ENCODE peak calls at places on chromosome 21, in four cellular contexts. I, G, M and T are unnamed samples.

GRCh38 chr21:32597205-32597604 is 11.9 kb upstream of the TCP10L start:
- DNase-seq in I (peak; percentile 86), G (peak; percentile 69), M (peak; percentile 12), T (peak; percentile 94)

GRCh38 chr21:32768530-32768929 is 3.0 kb downstream of the PAXBP1 start:
- DNase-seq in I (no peak), G (no peak), M (no peak), T (no peak)

GRCh38 chr21:29669416-29669815 is 270.4 kb downstream of the GRIK1 start:
- DNase-seq in I (no peak), G (peak; percentile 3), M (no peak), T (no peak)

GRCh38 chr21:23887709-23888303 is 1719.5 kb downstream of the MRPL39 start:
- DNase-seq in I (no peak), G (no peak), M (no peak), T (no peak)

GRCh38 chr21:32587112-32587511 is 1.8 kb upstream of the TCP10L start:
- DNase-seq in I (no peak), G (no peak), M (no peak), T (no peak)

GRCh38 chr21:15003463-15004135 is 61.2 kb downstream of the NRIP1 start:
- DNase-seq in I (no peak), G (no peak), M (no peak), T (no peak)

GRCh38 chr21:41585199-41585994 is 77.4 kb upstream of the TMPRSS2 start:
- DNase-seq in I (no peak), G (no peak), M (no peak), T (no peak)

GRCh38 chr21:41932191-41932575 is 21.6 kb downstream of the C2CD2 start:
- DNase-seq in I (peak; percentile 82), G (peak; percentile 47), M (no peak), T (peak; percentile 84)

GRCh38 chr21:46634966-46635323 is 529 bp upstream of the PRMT2 start:
- DNase-seq in I (peak; percentile 88), G (peak; percentile 66), M (peak; percentile 31), T (peak; percentile 91)

GRCh38 chr21:31781737-31782136 is 49.8 kb upstream of the SCAF4 start:
- DNase-seq in I (peak; percentile 45), G (peak; percentile 37), M (no peak), T (peak; percentile 61)

GRCh38 chr21:18716578-18717138 is 313.1 kb upstream of the TMPRSS15 start:
- DNase-seq in I (no peak), G (no peak), M (no peak), T (no peak)

GRCh38 chr21:41979751-41980369 is 26.0 kb upstream of the C2CD2 start:
- DNase-seq in I (no peak), G (no peak), M (no peak), T (no peak)

GRCh38 chr21:38140192-38140905 is 116.4 kb upstream of the KCNJ15 start:
- DNase-seq in I (peak; percentile 67), G (no peak), M (peak; percentile 17), T (peak; percentile 77)

GRCh38 chr21:8990326-8991087 is 1530.9 kb upstream of the TPTE start:
- DNase-seq in I (no peak), G (no peak), M (no peak), T (no peak)

GRCh38 chr21:41168391-41169257 is 664 bp downstream of the BACE2 start:
- DNase-seq in I (peak; percentile 65), G (no peak), M (peak; percentile 7), T (peak; percentile 69)

GRCh38 chr21:38267136-38267535 is 10.3 kb downstream of the KCNJ15 start:
- DNase-seq in I (no peak), G (no peak), M (no peak), T (peak; percentile 59)

GRCh38 chr21:31557956-31558838 is 101.3 kb upstream of the SOD1 start:
- DNase-seq in I (peak; percentile 22), G (no peak), M (no peak), T (no peak)

GRCh38 chr21:17602874-17603273 is 9.8 kb downstream of the BTG3 start:
- DNase-seq in I (peak; percentile 13), G (no peak), M (no peak), T (peak; percentile 37)

GRCh38 chr21:30194701-30195299 is 21.1 kb downstream of the CLDN8 start:
- DNase-seq in I (peak; percentile 60), G (no peak), M (no peak), T (peak; percentile 58)

GRCh38 chr21:41836166-41837015 is 42.8 kb downstream of the PRDM15 start:
- DNase-seq in I (no peak), G (no peak), M (no peak), T (no peak)

GRCh38 chr21:38170283-38170682 is 86.5 kb upstream of the KCNJ15 start:
- DNase-seq in I (peak; percentile 37), G (no peak), M (no peak), T (peak; percentile 45)

GRCh38 chr21:18249542-18250152 is 5.0 kb downstream of the CHODL start:
- DNase-seq in I (no peak), G (no peak), M (no peak), T (no peak)

GRCh38 chr21:38289697-38290096 is 32.9 kb downstream of the KCNJ15 start:
- DNase-seq in I (peak; percentile 99), G (peak; percentile 97), M (no peak), T (peak; percentile 98)

GRCh38 chr21:31203371-31204054 is 140.5 kb downstream of the TIAM1 start:
- DNase-seq in I (peak; percentile 39), G (no peak), M (no peak), T (peak; percentile 56)

GRCh38 chr21:18387994-18388393 is 15.6 kb downstream of the TMPRSS15 start:
- DNase-seq in I (no peak), G (no peak), M (no peak), T (no peak)

GRCh38 chr21:31531967-31532366 is 127.5 kb upstream of the SOD1 start:
- DNase-seq in I (no peak), G (no peak), M (no peak), T (no peak)

GRCh38 chr21:41755258-41755933 is 11.5 kb downstream of the RIPK4 start:
- DNase-seq in I (no peak), G (no peak), M (no peak), T (no peak)

GRCh38 chr21:41141031-41141457 is 26.9 kb upstream of the BACE2 start:
- DNase-seq in I (peak; percentile 5), G (peak; percentile 51), M (no peak), T (peak; percentile 4)

GRCh38 chr21:40788635-40789034 is 58.3 kb downstream of the DSCAM start:
- DNase-seq in I (no peak), G (no peak), M (no peak), T (no peak)

GRCh38 chr21:41366522-41367151 is 4.8 kb downstream of the MX2 start:
- DNase-seq in I (peak; percentile 72), G (no peak), M (peak; percentile 65), T (peak; percentile 81)

GRCh38 chr21:42233067-42233981 is 14.4 kb downstream of the ABCG1 start:
- DNase-seq in I (peak; percentile 88), G (no peak), M (no peak), T (peak; percentile 77)

GRCh38 chr21:20996421-20997307 is 1.5 kb upstream of the NCAM2 start:
- DNase-seq in I (peak; percentile 26), G (no peak), M (no peak), T (peak; percentile 41)

GRCh38 chr21:21675601-21676000 is 677.4 kb downstream of the NCAM2 start:
- DNase-seq in I (no peak), G (no peak), M (no peak), T (no peak)

GRCh38 chr21:38277501-38278111 is 20.8 kb downstream of the KCNJ15 start:
- DNase-seq in I (peak; percentile 97), G (peak; percentile 97), M (peak; percentile 63), T (peak; percentile 99)

DNA sequence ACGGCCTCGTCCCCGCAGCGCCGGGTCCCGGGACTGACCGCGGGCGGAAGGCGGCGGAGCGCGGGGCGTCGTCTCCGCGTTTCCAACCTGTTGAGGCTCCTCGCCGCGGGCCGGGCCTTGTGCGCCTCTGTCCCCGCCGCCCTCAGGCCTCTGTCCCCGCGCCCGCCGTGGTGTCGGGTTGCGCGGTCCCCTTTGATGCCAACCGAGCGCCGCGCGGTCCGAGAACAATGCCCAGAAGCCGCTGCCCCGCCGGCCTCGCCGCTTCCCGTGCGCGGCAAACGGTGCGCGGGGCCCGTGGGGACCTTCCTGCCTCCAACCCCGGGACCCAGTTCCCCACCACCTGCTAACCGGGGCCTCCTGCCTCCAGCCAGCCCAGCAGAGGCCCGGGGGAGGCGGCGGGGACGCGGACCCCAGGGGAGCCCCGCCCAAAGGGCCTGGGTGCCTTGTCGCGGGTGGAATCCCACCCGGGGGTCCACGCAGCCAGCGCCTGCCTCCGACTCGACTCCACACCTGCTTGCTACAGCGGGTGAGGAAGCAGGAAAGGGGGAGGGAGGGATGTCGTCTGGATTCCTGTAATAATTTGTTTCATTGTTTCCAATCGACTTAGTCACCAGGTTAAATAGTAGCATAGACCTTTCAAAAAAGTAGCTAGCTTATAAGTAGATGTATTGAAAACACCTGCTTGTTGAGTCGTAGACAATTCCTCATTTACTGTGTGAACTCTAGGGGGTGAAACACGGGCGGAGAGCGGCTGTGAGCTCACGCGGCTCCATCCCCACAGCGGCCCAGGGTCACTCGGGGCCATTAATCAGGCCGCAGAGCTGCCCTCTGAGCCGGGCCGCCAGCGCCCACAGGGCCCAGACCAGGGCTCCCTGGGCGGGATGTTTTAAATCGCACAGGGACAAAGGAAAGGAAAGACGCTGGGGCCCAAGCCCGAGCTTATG is 1.1 kb downstream of the COL18A1 start:
- DNase-seq in I (peak; percentile 53), G (no peak), M (no peak), T (no peak)
- H3K4me3 ChIP-seq in I (peak overlapping the region; percentile 59), G (peak overlapping the region; percentile 57), M (peak overlapping the region; percentile 91), T (peak overlapping the region; percentile 37)

DNA sequence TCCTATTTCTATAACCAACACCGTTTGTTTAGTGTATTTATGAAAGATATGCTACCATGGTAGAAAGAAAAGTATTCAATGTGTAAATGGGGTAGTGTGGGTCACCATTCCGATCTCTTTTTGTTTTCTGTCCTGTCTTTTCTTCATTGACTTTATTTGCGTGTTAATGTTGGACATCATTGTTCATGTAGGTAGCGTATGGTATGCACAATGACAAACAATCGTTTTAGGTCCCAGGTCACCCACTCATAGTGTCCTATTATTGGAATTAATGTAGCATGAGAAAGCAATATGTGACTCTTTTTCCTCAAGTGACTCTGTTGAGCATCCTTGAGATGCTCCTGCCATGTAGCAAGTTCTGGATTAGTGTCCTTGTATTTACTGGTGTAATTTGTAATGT is 25.4 kb downstream of the ATP5PO start:
- DNase-seq in I (no peak), G (no peak), M (no peak), T (no peak)
- TF ChIP-seq CTCF in I (no peak), G (no peak), M (no peak), T (no peak)

DNA sequence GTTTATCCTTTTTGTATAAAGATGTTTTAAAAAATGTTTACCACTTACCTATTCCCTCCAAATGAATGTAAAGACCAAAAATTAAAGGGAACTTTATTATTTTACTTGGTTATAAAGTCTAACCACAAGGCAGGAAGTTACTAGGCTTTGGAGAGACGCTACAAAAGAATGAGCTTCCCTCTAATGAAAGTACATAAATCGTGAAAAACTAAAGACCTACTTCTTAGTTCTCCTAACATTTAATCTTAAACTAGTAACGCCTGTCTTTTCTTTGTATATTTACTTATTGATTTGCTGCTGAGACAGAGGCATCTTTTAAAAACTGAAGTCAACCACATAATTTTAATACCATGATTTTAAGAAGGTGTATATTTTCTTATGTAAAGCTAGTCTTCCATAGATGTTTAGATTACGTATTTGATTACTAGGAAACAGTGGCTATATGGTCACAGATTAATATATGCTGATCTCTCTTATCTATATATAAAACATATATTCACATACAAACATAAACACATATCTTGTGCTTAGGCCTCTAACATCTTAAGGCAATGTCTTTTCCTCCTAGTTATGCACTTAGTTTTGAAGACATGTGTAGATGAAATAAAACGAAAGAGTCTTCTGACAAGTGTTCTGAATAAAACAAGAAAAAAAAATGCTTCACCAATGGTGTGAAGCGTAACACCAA is 466.9 kb downstream of the USP25 start:
- DNase-seq in I (peak; percentile 49), G (no peak), M (no peak), T (peak; percentile 49)
- H3K4me3 ChIP-seq in I (peak overlapping the region; percentile 61), G (peak overlapping the region; percentile 59), M (peak overlapping the region; percentile 51), T (no peak overlapping the region)

GRCh38 chr21:39531777-39532333 is 80.1 kb downstream of the SH3BGR start:
- DNase-seq in I (no peak), G (no peak), M (no peak), T (no peak)
- TF ChIP-seq CTCF in I (no peak), G (no peak), M (no peak), T (no peak)